ENCODE peak calls at places on chromosomes 4 and X, in ten cellular contexts. One of them, this sample, is unnamed.

GRCh38 chr4:95193391-95194224 is 355.2 kb downstream of the UNC5C start:
- DNase-seq in NCI-H69: peak; percentile 86
- DNase-seq in nucleus accumbens: peak; percentile 39
- DNase-seq in stimulated activated naive CD8-positive, alpha-beta T cell treated with anti-CD3 and anti-CD28 coated beads, Interleukin-15, amount 100 ng/mL, for 72 hours: no peak
- DNase-seq in COR-L47: peak; percentile 77
- DNase-seq in astrocyte: no peak
- DNase-seq in Kasumi-1: no peak
- DNase-seq in fibroblast of the conjunctiva: no peak
- DNase-seq in heart left ventricle: no peak
- DNase-seq in dermis microvascular lymphatic vessel endothelial cell: no peak
- DNase-seq in this sample: no peak

GRCh38 chrX:37347420-37347819 is 1.7 kb upstream of the PRRG1 start:
- DNase-seq in NCI-H69: no peak
- DNase-seq in nucleus accumbens: no peak
- DNase-seq in stimulated activated naive CD8-positive, alpha-beta T cell treated with anti-CD3 and anti-CD28 coated beads, Interleukin-15, amount 100 ng/mL, for 72 hours: no peak
- DNase-seq in COR-L47: no peak
- DNase-seq in astrocyte: peak; percentile 25
- DNase-seq in Kasumi-1: peak; percentile 3
- DNase-seq in fibroblast of the conjunctiva: no peak
- DNase-seq in heart left ventricle: no peak
- DNase-seq in dermis microvascular lymphatic vessel endothelial cell: peak; percentile 17
- DNase-seq in this sample: no peak

GRCh38 chr4:84878090-84878489 is 88.4 kb downstream of the WDFY3 start:
- DNase-seq in NCI-H69: no peak
- DNase-seq in nucleus accumbens: no peak
- DNase-seq in stimulated activated naive CD8-positive, alpha-beta T cell treated with anti-CD3 and anti-CD28 coated beads, Interleukin-15, amount 100 ng/mL, for 72 hours: no peak
- DNase-seq in COR-L47: no peak
- DNase-seq in astrocyte: peak; percentile 86
- DNase-seq in Kasumi-1: no peak
- DNase-seq in fibroblast of the conjunctiva: peak; percentile 26
- DNase-seq in heart left ventricle: no peak
- DNase-seq in dermis microvascular lymphatic vessel endothelial cell: peak; percentile 79
- DNase-seq in this sample: no peak

GRCh38 chr4:126238010-126238409 is 923.3 kb downstream of the FAT4 start:
- DNase-seq in NCI-H69: no peak
- DNase-seq in nucleus accumbens: no peak
- DNase-seq in stimulated activated naive CD8-positive, alpha-beta T cell treated with anti-CD3 and anti-CD28 coated beads, Interleukin-15, amount 100 ng/mL, for 72 hours: no peak
- DNase-seq in COR-L47: no peak
- DNase-seq in astrocyte: no peak
- DNase-seq in Kasumi-1: no peak
- DNase-seq in fibroblast of the conjunctiva: no peak
- DNase-seq in heart left ventricle: no peak
- DNase-seq in dermis microvascular lymphatic vessel endothelial cell: no peak
- DNase-seq in this sample: no peak

GRCh38 chrX:10794203-10794630 is 173.8 kb upstream of the MID1 start:
- DNase-seq in NCI-H69: no peak
- DNase-seq in nucleus accumbens: no peak
- DNase-seq in stimulated activated naive CD8-positive, alpha-beta T cell treated with anti-CD3 and anti-CD28 coated beads, Interleukin-15, amount 100 ng/mL, for 72 hours: no peak
- DNase-seq in COR-L47: no peak
- DNase-seq in astrocyte: no peak
- DNase-seq in Kasumi-1: no peak
- DNase-seq in fibroblast of the conjunctiva: no peak
- DNase-seq in heart left ventricle: no peak
- DNase-seq in dermis microvascular lymphatic vessel endothelial cell: no peak
- DNase-seq in this sample: no peak

GRCh38 chrX:103919336-103919682 is 43.1 kb upstream of the TMSB15B start:
- DNase-seq in NCI-H69: peak; percentile 77
- DNase-seq in nucleus accumbens: no peak
- DNase-seq in stimulated activated naive CD8-positive, alpha-beta T cell treated with anti-CD3 and anti-CD28 coated beads, Interleukin-15, amount 100 ng/mL, for 72 hours: no peak
- DNase-seq in COR-L47: no peak
- DNase-seq in astrocyte: peak; percentile 44
- DNase-seq in Kasumi-1: peak; percentile 81
- DNase-seq in fibroblast of the conjunctiva: peak; percentile 29
- DNase-seq in heart left ventricle: no peak
- DNase-seq in dermis microvascular lymphatic vessel endothelial cell: peak; percentile 36
- DNase-seq in this sample: peak; percentile 34

GRCh38 chrX:140292188-140292587 is 212.7 kb downstream of the SOX3 start:
- DNase-seq in NCI-H69: no peak
- DNase-seq in nucleus accumbens: no peak
- DNase-seq in stimulated activated naive CD8-positive, alpha-beta T cell treated with anti-CD3 and anti-CD28 coated beads, Interleukin-15, amount 100 ng/mL, for 72 hours: no peak
- DNase-seq in COR-L47: no peak
- DNase-seq in astrocyte: no peak
- DNase-seq in Kasumi-1: no peak
- DNase-seq in fibroblast of the conjunctiva: no peak
- DNase-seq in heart left ventricle: no peak
- DNase-seq in dermis microvascular lymphatic vessel endothelial cell: no peak
- DNase-seq in this sample: no peak

GRCh38 chrX:17922303-17922702 is 61.2 kb upstream of the RAI2 start:
- DNase-seq in NCI-H69: peak; percentile 51
- DNase-seq in nucleus accumbens: no peak
- DNase-seq in stimulated activated naive CD8-positive, alpha-beta T cell treated with anti-CD3 and anti-CD28 coated beads, Interleukin-15, amount 100 ng/mL, for 72 hours: no peak
- DNase-seq in COR-L47: peak; percentile 38
- DNase-seq in astrocyte: no peak
- DNase-seq in Kasumi-1: no peak
- DNase-seq in fibroblast of the conjunctiva: no peak
- DNase-seq in heart left ventricle: no peak
- DNase-seq in dermis microvascular lymphatic vessel endothelial cell: no peak
- DNase-seq in this sample: no peak

GRCh38 chr4:7001271-7001670 is 41.9 kb upstream of the TADA2B start:
- DNase-seq in NCI-H69: no peak
- DNase-seq in nucleus accumbens: no peak
- DNase-seq in stimulated activated naive CD8-positive, alpha-beta T cell treated with anti-CD3 and anti-CD28 coated beads, Interleukin-15, amount 100 ng/mL, for 72 hours: no peak
- DNase-seq in COR-L47: no peak
- DNase-seq in astrocyte: no peak
- DNase-seq in Kasumi-1: no peak
- DNase-seq in fibroblast of the conjunctiva: no peak
- DNase-seq in heart left ventricle: no peak
- DNase-seq in dermis microvascular lymphatic vessel endothelial cell: no peak
- DNase-seq in this sample: no peak

GRCh38 chr4:77581724-77582123 is 23.9 kb upstream of the CXCL13 start:
- DNase-seq in NCI-H69: no peak
- DNase-seq in nucleus accumbens: no peak
- DNase-seq in stimulated activated naive CD8-positive, alpha-beta T cell treated with anti-CD3 and anti-CD28 coated beads, Interleukin-15, amount 100 ng/mL, for 72 hours: no peak
- DNase-seq in COR-L47: no peak
- DNase-seq in astrocyte: no peak
- DNase-seq in Kasumi-1: no peak
- DNase-seq in fibroblast of the conjunctiva: no peak
- DNase-seq in heart left ventricle: no peak
- DNase-seq in dermis microvascular lymphatic vessel endothelial cell: no peak
- DNase-seq in this sample: no peak

GRCh38 chr4:52664479-52664878 is 5.4 kb upstream of the USP46 start:
- DNase-seq in NCI-H69: no peak
- DNase-seq in nucleus accumbens: no peak
- DNase-seq in stimulated activated naive CD8-positive, alpha-beta T cell treated with anti-CD3 and anti-CD28 coated beads, Interleukin-15, amount 100 ng/mL, for 72 hours: no peak
- DNase-seq in COR-L47: no peak
- DNase-seq in astrocyte: no peak
- DNase-seq in Kasumi-1: no peak
- DNase-seq in fibroblast of the conjunctiva: no peak
- DNase-seq in heart left ventricle: no peak
- DNase-seq in dermis microvascular lymphatic vessel endothelial cell: no peak
- DNase-seq in this sample: no peak

GRCh38 chrX:115344885-115345653 is 55.6 kb downstream of the LUZP4 start:
- DNase-seq in NCI-H69: peak; percentile 92
- DNase-seq in nucleus accumbens: peak; percentile 66
- DNase-seq in stimulated activated naive CD8-positive, alpha-beta T cell treated with anti-CD3 and anti-CD28 coated beads, Interleukin-15, amount 100 ng/mL, for 72 hours: no peak
- DNase-seq in COR-L47: peak; percentile 74
- DNase-seq in astrocyte: peak; percentile 95
- DNase-seq in Kasumi-1: peak; percentile 41
- DNase-seq in fibroblast of the conjunctiva: peak; percentile 94
- DNase-seq in heart left ventricle: peak; percentile 88
- DNase-seq in dermis microvascular lymphatic vessel endothelial cell: peak; percentile 98
- DNase-seq in this sample: peak; percentile 96

GRCh38 chr4:1381944-1382541 is 24.2 kb downstream of the NKX1-1 start:
- DNase-seq in NCI-H69: no peak
- DNase-seq in nucleus accumbens: no peak
- DNase-seq in stimulated activated naive CD8-positive, alpha-beta T cell treated with anti-CD3 and anti-CD28 coated beads, Interleukin-15, amount 100 ng/mL, for 72 hours: no peak
- DNase-seq in COR-L47: no peak
- DNase-seq in astrocyte: no peak
- DNase-seq in Kasumi-1: no peak
- DNase-seq in fibroblast of the conjunctiva: no peak
- DNase-seq in heart left ventricle: peak; percentile 20
- DNase-seq in dermis microvascular lymphatic vessel endothelial cell: no peak
- DNase-seq in this sample: no peak

GRCh38 chr4:124262211-124263179 is 450.0 kb downstream of the ANKRD50 start:
- DNase-seq in NCI-H69: peak; percentile 80
- DNase-seq in nucleus accumbens: peak; percentile 9
- DNase-seq in stimulated activated naive CD8-positive, alpha-beta T cell treated with anti-CD3 and anti-CD28 coated beads, Interleukin-15, amount 100 ng/mL, for 72 hours: peak; percentile 33
- DNase-seq in COR-L47: peak; percentile 79
- DNase-seq in astrocyte: peak; percentile 66
- DNase-seq in Kasumi-1: peak; percentile 84
- DNase-seq in fibroblast of the conjunctiva: peak; percentile 88
- DNase-seq in heart left ventricle: peak; percentile 36
- DNase-seq in dermis microvascular lymphatic vessel endothelial cell: peak; percentile 85
- DNase-seq in this sample: peak; percentile 36

GRCh38 chr4:2337896-2338295 is 76.0 kb upstream of the MXD4 start:
- DNase-seq in NCI-H69: no peak
- DNase-seq in nucleus accumbens: no peak
- DNase-seq in stimulated activated naive CD8-positive, alpha-beta T cell treated with anti-CD3 and anti-CD28 coated beads, Interleukin-15, amount 100 ng/mL, for 72 hours: no peak
- DNase-seq in COR-L47: no peak
- DNase-seq in astrocyte: no peak
- DNase-seq in Kasumi-1: no peak
- DNase-seq in fibroblast of the conjunctiva: no peak
- DNase-seq in heart left ventricle: no peak
- DNase-seq in dermis microvascular lymphatic vessel endothelial cell: no peak
- DNase-seq in this sample: no peak